ENCODE peak calls at places on chromosomes 12 and 14, in nine cellular contexts. One of them, this sample, is unnamed. For H3K4me1, the result is how much of the 10 kb centered on the place peaks cover.

GRCh38 chr12:105053116-105053572 is 31.1 kb downstream of the ALDH1L2 start:
- DNase-seq in HCT116: peak
- DNase-seq in spleen: peak
- DNase-seq in sigmoid colon: peak
- DNase-seq in endothelial cell of umbilical vein: peak
- DNase-seq in upper lobe of left lung: peak
- DNase-seq in GM23338: peak
- DNase-seq in HepG2: peak
- DNase-seq in suprapubic skin: peak
- DNase-seq in this sample: peak

GRCh38 chr14:50792058-50792477 is 38.9 kb downstream of the NIN start:
- DNase-seq in HCT116: no peak
- DNase-seq in spleen: no peak
- DNase-seq in sigmoid colon: no peak
- DNase-seq in endothelial cell of umbilical vein: no peak
- DNase-seq in upper lobe of left lung: no peak
- DNase-seq in GM23338: no peak
- DNase-seq in HepG2: no peak
- DNase-seq in suprapubic skin: no peak
- DNase-seq in this sample: no peak

GRCh38 chr12:49501895-49502294 is 36.9 kb upstream of the KCNH3 start:
- DNase-seq in HCT116: no peak
- DNase-seq in spleen: no peak
- DNase-seq in sigmoid colon: no peak
- DNase-seq in endothelial cell of umbilical vein: no peak
- DNase-seq in upper lobe of left lung: no peak
- DNase-seq in GM23338: no peak
- DNase-seq in HepG2: no peak
- DNase-seq in suprapubic skin: no peak
- DNase-seq in this sample: no peak

GRCh38 chr14:74038015-74038859 is 19.1 kb downstream of the BBOF1 start:
- DNase-seq in HCT116: no peak
- DNase-seq in spleen: no peak
- DNase-seq in sigmoid colon: no peak
- DNase-seq in endothelial cell of umbilical vein: peak
- DNase-seq in upper lobe of left lung: no peak
- DNase-seq in GM23338: peak
- DNase-seq in HepG2: peak
- DNase-seq in suprapubic skin: no peak
- DNase-seq in this sample: no peak

GRCh38 chr12:86389949-86390348 is 133.8 kb upstream of the MGAT4C start:
- DNase-seq in HCT116: no peak
- DNase-seq in spleen: no peak
- DNase-seq in sigmoid colon: no peak
- DNase-seq in endothelial cell of umbilical vein: no peak
- DNase-seq in upper lobe of left lung: no peak
- DNase-seq in GM23338: no peak
- DNase-seq in HepG2: no peak
- DNase-seq in suprapubic skin: no peak
- DNase-seq in this sample: no peak

GRCh38 chr14:67666733-67667132 is 7.7 kb downstream of the VTI1B start:
- DNase-seq in HCT116: no peak
- DNase-seq in spleen: no peak
- DNase-seq in sigmoid colon: no peak
- DNase-seq in endothelial cell of umbilical vein: no peak
- DNase-seq in upper lobe of left lung: no peak
- DNase-seq in GM23338: no peak
- DNase-seq in HepG2: no peak
- DNase-seq in suprapubic skin: no peak
- DNase-seq in this sample: no peak

GRCh38 chr12:52168019-52168717 is 23.6 kb downstream of the KRT80 start:
- DNase-seq in HCT116: no peak
- DNase-seq in spleen: no peak
- DNase-seq in sigmoid colon: no peak
- DNase-seq in endothelial cell of umbilical vein: peak
- DNase-seq in upper lobe of left lung: no peak
- DNase-seq in GM23338: no peak
- DNase-seq in HepG2: peak
- DNase-seq in suprapubic skin: no peak
- DNase-seq in this sample: no peak

GRCh38 chr12:31853520-31853919 is 105.7 kb upstream of the RESF1 start:
- DNase-seq in HCT116: no peak
- DNase-seq in spleen: no peak
- DNase-seq in sigmoid colon: no peak
- DNase-seq in endothelial cell of umbilical vein: no peak
- DNase-seq in upper lobe of left lung: no peak
- DNase-seq in GM23338: no peak
- DNase-seq in HepG2: no peak
- DNase-seq in suprapubic skin: no peak
- DNase-seq in this sample: no peak

GRCh38 chr12:1185460-1186182 is 194.6 kb downstream of the ERC1 start:
- DNase-seq in HCT116: no peak
- DNase-seq in spleen: no peak
- DNase-seq in sigmoid colon: no peak
- DNase-seq in endothelial cell of umbilical vein: no peak
- DNase-seq in upper lobe of left lung: no peak
- DNase-seq in GM23338: no peak
- DNase-seq in HepG2: no peak
- DNase-seq in suprapubic skin: no peak
- DNase-seq in this sample: no peak

GRCh38 chr12:104050436-104050835 is 449 bp upstream of the GLT8D2 start:
- DNase-seq in HCT116: no peak
- DNase-seq in spleen: no peak
- DNase-seq in sigmoid colon: no peak
- DNase-seq in endothelial cell of umbilical vein: no peak
- DNase-seq in upper lobe of left lung: no peak
- DNase-seq in GM23338: peak
- DNase-seq in HepG2: no peak
- DNase-seq in suprapubic skin: no peak
- DNase-seq in this sample: no peak

GRCh38 chr14:29710015-29710414 is 217.6 kb downstream of the PRKD1 start:
- DNase-seq in HCT116: no peak
- DNase-seq in spleen: no peak
- DNase-seq in sigmoid colon: no peak
- DNase-seq in endothelial cell of umbilical vein: peak
- DNase-seq in upper lobe of left lung: no peak
- DNase-seq in GM23338: no peak
- DNase-seq in HepG2: no peak
- DNase-seq in suprapubic skin: no peak
- DNase-seq in this sample: no peak

GRCh38 chr12:131827961-131828534 is at the start of gene MMP17:
- DNase-seq in HCT116: no peak
- DNase-seq in spleen: peak
- DNase-seq in sigmoid colon: peak
- DNase-seq in endothelial cell of umbilical vein: peak
- DNase-seq in upper lobe of left lung: peak
- DNase-seq in GM23338: peak
- DNase-seq in HepG2: no peak
- DNase-seq in suprapubic skin: no peak
- DNase-seq in this sample: no peak

GRCh38 chr12:127063339-127064090 is 1203.5 kb upstream of the TMEM132C start:
- DNase-seq in HCT116: no peak
- DNase-seq in spleen: no peak
- DNase-seq in sigmoid colon: no peak
- DNase-seq in endothelial cell of umbilical vein: no peak
- DNase-seq in upper lobe of left lung: no peak
- DNase-seq in GM23338: no peak
- DNase-seq in HepG2: no peak
- DNase-seq in suprapubic skin: no peak
- DNase-seq in this sample: no peak

GRCh38 chr14:63770187-63770807 is 42.4 kb upstream of the SGPP1 start:
- DNase-seq in HCT116: peak
- DNase-seq in spleen: no peak
- DNase-seq in sigmoid colon: no peak
- DNase-seq in endothelial cell of umbilical vein: peak
- DNase-seq in upper lobe of left lung: peak
- DNase-seq in GM23338: peak
- DNase-seq in HepG2: peak
- DNase-seq in suprapubic skin: no peak
- DNase-seq in this sample: no peak

GRCh38 chr12:119417440-119417839 is 82.9 kb downstream of the CCDC60 start:
- DNase-seq in HCT116: no peak
- DNase-seq in spleen: no peak
- DNase-seq in sigmoid colon: no peak
- DNase-seq in endothelial cell of umbilical vein: no peak
- DNase-seq in upper lobe of left lung: no peak
- DNase-seq in GM23338: no peak
- DNase-seq in HepG2: no peak
- DNase-seq in suprapubic skin: no peak
- DNase-seq in this sample: no peak

GRCh38 chr12:62396750-62397149 is 69.9 kb upstream of the MON2 start:
- DNase-seq in HCT116: no peak
- DNase-seq in spleen: no peak
- DNase-seq in sigmoid colon: no peak
- DNase-seq in endothelial cell of umbilical vein: peak
- DNase-seq in upper lobe of left lung: no peak
- DNase-seq in GM23338: no peak
- DNase-seq in HepG2: no peak
- DNase-seq in suprapubic skin: no peak
- DNase-seq in this sample: no peak
- TF ChIP-seq POLR2AphosphoS5 in HCT116: no peak
- TF ChIP-seq POLR2AphosphoS5 in spleen: no peak
- TF ChIP-seq POLR2AphosphoS5 in sigmoid colon: no peak
- TF ChIP-seq POLR2AphosphoS5 in endothelial cell of umbilical vein: no peak
- TF ChIP-seq POLR2AphosphoS5 in upper lobe of left lung: no peak
- TF ChIP-seq POLR2AphosphoS5 in GM23338: no peak
- TF ChIP-seq POLR2AphosphoS5 in HepG2: no peak
- TF ChIP-seq POLR2AphosphoS5 in suprapubic skin: no peak
- TF ChIP-seq POLR2AphosphoS5 in this sample: no peak

GRCh38 chr12:47802312-47802711 is 17.4 kb downstream of the HDAC7 start:
- DNase-seq in HCT116: no peak
- DNase-seq in spleen: no peak
- DNase-seq in sigmoid colon: no peak
- DNase-seq in endothelial cell of umbilical vein: no peak
- DNase-seq in upper lobe of left lung: no peak
- DNase-seq in GM23338: peak
- DNase-seq in HepG2: no peak
- DNase-seq in suprapubic skin: peak
- DNase-seq in this sample: no peak

GRCh38 chr12:47801170-47801903 is 18.4 kb downstream of the HDAC7 start:
- DNase-seq in HCT116: no peak
- DNase-seq in spleen: peak
- DNase-seq in sigmoid colon: no peak
- DNase-seq in endothelial cell of umbilical vein: peak
- DNase-seq in upper lobe of left lung: peak
- DNase-seq in GM23338: no peak
- DNase-seq in HepG2: no peak
- DNase-seq in suprapubic skin: no peak
- DNase-seq in this sample: no peak

GRCh38 chr12:47801904-47802246 is 17.8 kb downstream of the HDAC7 start:
- DNase-seq in HCT116: no peak
- DNase-seq in spleen: no peak
- DNase-seq in sigmoid colon: no peak
- DNase-seq in endothelial cell of umbilical vein: peak
- DNase-seq in upper lobe of left lung: no peak
- DNase-seq in GM23338: no peak
- DNase-seq in HepG2: no peak
- DNase-seq in suprapubic skin: no peak
- DNase-seq in this sample: no peak

GRCh38 chr12:47804177-47804576 is 15.5 kb downstream of the HDAC7 start:
- DNase-seq in HCT116: no peak
- DNase-seq in spleen: no peak
- DNase-seq in sigmoid colon: no peak
- DNase-seq in endothelial cell of umbilical vein: no peak
- DNase-seq in upper lobe of left lung: no peak
- DNase-seq in GM23338: no peak
- DNase-seq in HepG2: no peak
- DNase-seq in suprapubic skin: no peak
- DNase-seq in this sample: no peak

GRCh38 chr12:47803196-47803875 is 16.4 kb downstream of the HDAC7 start:
- DNase-seq in HCT116: no peak
- DNase-seq in spleen: no peak
- DNase-seq in sigmoid colon: no peak
- DNase-seq in endothelial cell of umbilical vein: no peak
- DNase-seq in upper lobe of left lung: no peak
- DNase-seq in GM23338: no peak
- DNase-seq in HepG2: no peak
- DNase-seq in suprapubic skin: peak
- DNase-seq in this sample: no peak
- H3K4me1 ChIP-seq in HCT116: under half
- H3K4me1 ChIP-seq in spleen: half or more
- H3K4me1 ChIP-seq in sigmoid colon: under half
- H3K4me1 ChIP-seq in endothelial cell of umbilical vein: half or more
- H3K4me1 ChIP-seq in upper lobe of left lung: half or more
- H3K4me1 ChIP-seq in GM23338: under half
- H3K4me1 ChIP-seq in HepG2: under half
- H3K4me1 ChIP-seq in suprapubic skin: half or more
- H3K4me1 ChIP-seq in this sample: under half

DNA sequence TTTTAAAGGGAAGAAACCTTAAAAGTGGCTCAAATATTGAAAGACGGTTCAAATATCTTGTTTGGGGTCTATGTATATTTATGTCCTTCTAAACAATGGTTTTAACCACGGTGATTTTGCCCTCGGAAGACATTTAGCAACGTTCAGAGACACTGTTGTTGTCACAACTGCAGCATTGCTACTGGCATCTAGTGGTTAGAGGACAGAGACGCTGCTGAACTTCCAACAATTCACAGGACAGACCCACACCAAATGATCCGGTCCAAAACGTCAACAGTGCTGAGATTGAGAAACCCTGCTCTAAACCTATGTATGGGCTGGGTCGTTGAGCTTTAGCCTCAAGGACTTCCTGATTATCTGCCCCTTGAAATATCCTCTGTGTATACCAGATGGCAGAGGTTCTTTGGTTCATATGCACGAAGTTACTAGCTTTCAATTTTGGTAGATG is 1.7 kb downstream of the ANGEL1 start:
- DNase-seq in HCT116: peak
- DNase-seq in spleen: no peak
- DNase-seq in sigmoid colon: no peak
- DNase-seq in endothelial cell of umbilical vein: peak
- DNase-seq in upper lobe of left lung: peak
- DNase-seq in GM23338: peak
- DNase-seq in HepG2: peak
- DNase-seq in suprapubic skin: no peak
- DNase-seq in this sample: no peak
- TF ChIP-seq CTCF in HCT116: peak
- TF ChIP-seq CTCF in spleen: no peak
- TF ChIP-seq CTCF in sigmoid colon: no peak
- TF ChIP-seq CTCF in endothelial cell of umbilical vein: peak
- TF ChIP-seq CTCF in upper lobe of left lung: no peak
- TF ChIP-seq CTCF in GM23338: peak
- TF ChIP-seq CTCF in HepG2: peak
- TF ChIP-seq CTCF in suprapubic skin: no peak
- TF ChIP-seq CTCF in this sample: peak

DNA sequence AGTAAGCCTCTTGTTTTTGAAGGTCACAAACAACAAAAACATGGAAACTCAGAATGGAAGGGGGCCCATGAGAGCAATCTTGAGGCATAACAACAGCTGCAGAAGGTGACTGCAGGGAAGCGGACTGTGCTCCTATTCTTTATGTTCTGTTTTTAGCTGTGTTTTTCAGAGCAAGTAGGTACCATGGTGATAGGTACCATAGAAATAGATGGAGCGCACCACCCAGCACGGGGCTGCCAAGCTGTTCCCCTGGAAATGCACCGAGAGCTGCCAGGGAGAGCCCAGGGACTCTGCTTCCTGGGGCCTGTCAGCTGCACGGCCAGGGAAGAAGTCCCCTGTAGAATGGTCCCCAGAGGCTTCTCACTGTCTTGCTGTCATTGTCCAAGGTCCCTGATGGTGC is 32.8 kb downstream of the DGLUCY start:
- DNase-seq in HCT116: no peak
- DNase-seq in spleen: no peak
- DNase-seq in sigmoid colon: no peak
- DNase-seq in endothelial cell of umbilical vein: no peak
- DNase-seq in upper lobe of left lung: no peak
- DNase-seq in GM23338: no peak
- DNase-seq in HepG2: no peak
- DNase-seq in suprapubic skin: no peak
- DNase-seq in this sample: no peak
- TF ChIP-seq POLR2AphosphoS5 in HCT116: no peak
- TF ChIP-seq POLR2AphosphoS5 in spleen: no peak
- TF ChIP-seq POLR2AphosphoS5 in sigmoid colon: no peak
- TF ChIP-seq POLR2AphosphoS5 in endothelial cell of umbilical vein: no peak
- TF ChIP-seq POLR2AphosphoS5 in upper lobe of left lung: no peak
- TF ChIP-seq POLR2AphosphoS5 in GM23338: no peak
- TF ChIP-seq POLR2AphosphoS5 in HepG2: no peak
- TF ChIP-seq POLR2AphosphoS5 in suprapubic skin: no peak
- TF ChIP-seq POLR2AphosphoS5 in this sample: no peak

This sample was measured in Panc1.